ENCODE peak calls at places on chromosome 18, in seven cellular contexts. One of them, this sample, is unnamed.

GRCh38 chr18:63074987-63075404 is 244.6 kb downstream of the BCL2 start:
- DNase-seq in caudate nucleus: peak; percentile 67
- DNase-seq in fibroblast of lung: peak; percentile 36
- DNase-seq in hepatic stellate cell: peak; percentile 72
- DNase-seq in T-helper 9 cell: peak; percentile 42
- DNase-seq in H4: peak; percentile 53
- DNase-seq in ureter: peak; percentile 78
- DNase-seq in this sample: peak; percentile 72

GRCh38 chr18:77098554-77099174 is 33.9 kb downstream of the MBP start:
- DNase-seq in H4: no peak
- DNase-seq in T-helper 9 cell: no peak
- DNase-seq in hepatic stellate cell: no peak
- DNase-seq in fibroblast of lung: no peak
- DNase-seq in caudate nucleus: no peak
- DNase-seq in ureter: peak; percentile 43
- DNase-seq in this sample: no peak

GRCh38 chr18:56563568-56563967 is 74.8 kb downstream of the TXNL1 start:
- DNase-seq in H4: peak; percentile 24
- DNase-seq in ureter: no peak
- DNase-seq in T-helper 9 cell: no peak
- DNase-seq in hepatic stellate cell: no peak
- DNase-seq in caudate nucleus: no peak
- DNase-seq in fibroblast of lung: no peak
- DNase-seq in this sample: no peak

GRCh38 chr18:77993188-77993981 is 743.7 kb downstream of the GALR1 start:
- DNase-seq in hepatic stellate cell: no peak
- DNase-seq in T-helper 9 cell: no peak
- DNase-seq in fibroblast of lung: no peak
- DNase-seq in ureter: no peak
- DNase-seq in H4: peak; percentile 83
- DNase-seq in caudate nucleus: no peak
- DNase-seq in this sample: no peak

GRCh38 chr18:42745171-42745570 is 370.3 kb downstream of the RIT2 start:
- DNase-seq in hepatic stellate cell: no peak
- DNase-seq in T-helper 9 cell: no peak
- DNase-seq in fibroblast of lung: no peak
- DNase-seq in H4: no peak
- DNase-seq in caudate nucleus: no peak
- DNase-seq in ureter: no peak
- DNase-seq in this sample: no peak

GRCh38 chr18:46502444-46502843 is 154.6 kb downstream of the LOXHD1 start:
- DNase-seq in H4: no peak
- DNase-seq in ureter: no peak
- DNase-seq in hepatic stellate cell: no peak
- DNase-seq in fibroblast of lung: peak; percentile 5
- DNase-seq in T-helper 9 cell: no peak
- DNase-seq in caudate nucleus: no peak
- DNase-seq in this sample: no peak

GRCh38 chr18:25805323-25805722 is 285.1 kb downstream of the SS18 start:
- DNase-seq in ureter: no peak
- DNase-seq in caudate nucleus: no peak
- DNase-seq in T-helper 9 cell: no peak
- DNase-seq in H4: peak; percentile 66
- DNase-seq in fibroblast of lung: peak; percentile 77
- DNase-seq in hepatic stellate cell: no peak
- DNase-seq in this sample: no peak

GRCh38 chr18:50624981-50625380 is 65.1 kb downstream of the MAPK4 start:
- DNase-seq in caudate nucleus: no peak
- DNase-seq in hepatic stellate cell: no peak
- DNase-seq in ureter: no peak
- DNase-seq in fibroblast of lung: no peak
- DNase-seq in H4: no peak
- DNase-seq in T-helper 9 cell: no peak
- DNase-seq in this sample: no peak

GRCh38 chr18:35159782-35160181 is 81.1 kb upstream of the ZNF397 start:
- DNase-seq in H4: no peak
- DNase-seq in caudate nucleus: no peak
- DNase-seq in ureter: no peak
- DNase-seq in T-helper 9 cell: no peak
- DNase-seq in hepatic stellate cell: no peak
- DNase-seq in fibroblast of lung: no peak
- DNase-seq in this sample: no peak

GRCh38 chr18:73663581-73663980 is 484.1 kb downstream of the FBXO15 start:
- DNase-seq in hepatic stellate cell: no peak
- DNase-seq in caudate nucleus: no peak
- DNase-seq in ureter: no peak
- DNase-seq in T-helper 9 cell: no peak
- DNase-seq in fibroblast of lung: no peak
- DNase-seq in H4: no peak
- DNase-seq in this sample: no peak

GRCh38 chr18:5058768-5059539 is 138.1 kb downstream of the AKAIN1 start:
- DNase-seq in T-helper 9 cell: peak; percentile 3
- DNase-seq in fibroblast of lung: no peak
- DNase-seq in ureter: no peak
- DNase-seq in hepatic stellate cell: no peak
- DNase-seq in H4: peak; percentile 9
- DNase-seq in caudate nucleus: no peak
- DNase-seq in this sample: peak; percentile 31

GRCh38 chr18:50819727-50820378 is at the start of gene MRO:
- DNase-seq in caudate nucleus: peak; percentile 73
- DNase-seq in hepatic stellate cell: peak; percentile 79
- DNase-seq in fibroblast of lung: peak; percentile 58
- DNase-seq in ureter: peak; percentile 89
- DNase-seq in H4: peak; percentile 67
- DNase-seq in T-helper 9 cell: peak; percentile 69
- DNase-seq in this sample: peak; percentile 87

GRCh38 chr18:23314672-23315071 is 138.4 kb upstream of the RIOK3 start:
- DNase-seq in H4: no peak
- DNase-seq in hepatic stellate cell: no peak
- DNase-seq in fibroblast of lung: peak; percentile 43
- DNase-seq in ureter: no peak
- DNase-seq in T-helper 9 cell: no peak
- DNase-seq in caudate nucleus: no peak
- DNase-seq in this sample: no peak

GRCh38 chr18:78979058-78979680 is 449 bp upstream of the SALL3 start:
- DNase-seq in ureter: no peak
- DNase-seq in caudate nucleus: no peak
- DNase-seq in T-helper 9 cell: no peak
- DNase-seq in hepatic stellate cell: no peak
- DNase-seq in H4: no peak
- DNase-seq in fibroblast of lung: peak; percentile 75
- DNase-seq in this sample: no peak

GRCh38 chr18:11991021-11991770 is 9.9 kb downstream of the IMPA2 start:
- DNase-seq in fibroblast of lung: no peak
- DNase-seq in caudate nucleus: no peak
- DNase-seq in ureter: no peak
- DNase-seq in T-helper 9 cell: no peak
- DNase-seq in hepatic stellate cell: no peak
- DNase-seq in H4: no peak
- DNase-seq in this sample: no peak

GRCh38 chr18:76212958-76213357 is 282.1 kb downstream of the ZNF516 start:
- DNase-seq in H4: no peak
- DNase-seq in fibroblast of lung: no peak
- DNase-seq in hepatic stellate cell: no peak
- DNase-seq in caudate nucleus: no peak
- DNase-seq in ureter: no peak
- DNase-seq in T-helper 9 cell: no peak
- DNase-seq in this sample: no peak